ENCODE peak calls at places on chromosomes 11 and 22, in five cellular contexts. Y is NCI-H2081; E is DND-41; G is activated T-cell treated with anti-CD3 and anti-CD28 coated beads, Interleukin-2, amount 50 U/mL, for 48 hours; X is left ventricle myocardium inferior. D is an unnamed sample.

GRCh38 chr11:115269193-115269592 is 235.0 kb downstream of the CADM1 start:
- DNase-seq in Y (no peak), E (no peak), G (no peak), X (no peak), D (no peak)

GRCh38 chr11:88169481-88169880 is 5.8 kb downstream of the RAB38 start:
- DNase-seq in Y (no peak), E (no peak), G (no peak), X (no peak), D (no peak)

GRCh38 chr11:128642571-128642970 is 51.3 kb upstream of the FLI1 start:
- DNase-seq in Y (no peak), E (no peak), G (no peak), X (no peak), D (no peak)

GRCh38 chr11:75547617-75548054 is 14.4 kb upstream of the SERPINH1 start:
- DNase-seq in Y (peak; percentile 39), E (peak; percentile 32), G (peak; percentile 60), X (peak; percentile 61), D (peak; percentile 74)

GRCh38 chr11:120305286-120305685 is 19.8 kb upstream of the TLCD5 start:
- DNase-seq in Y (no peak), E (no peak), G (no peak), X (no peak), D (peak; percentile 66)

GRCh38 chr22:42202669-42203068 is 67.8 kb downstream of the TCF20 start:
- DNase-seq in Y (no peak), E (no peak), G (peak; percentile 55), X (no peak), D (no peak)

GRCh38 chr11:94638278-94638901 is 71.2 kb downstream of the PIWIL4 start:
- DNase-seq in Y (no peak), E (no peak), G (no peak), X (no peak), D (no peak)

GRCh38 chr11:62777389-62777788 is 6.2 kb downstream of the TAF6L start:
- DNase-seq in Y (no peak), E (no peak), G (no peak), X (no peak), D (no peak)

GRCh38 chr22:46323126-46323525 is 12.4 kb upstream of the TRMU start:
- DNase-seq in Y (no peak), E (no peak), G (no peak), X (no peak), D (no peak)

GRCh38 chr22:40681451-40681850 is 2.2 kb downstream of the MCHR1 start:
- DNase-seq in Y (no peak), E (no peak), G (no peak), X (no peak), D (no peak)

GRCh38 chr11:119066481-119066880 is 1.1 kb upstream of the VPS11 start:
- DNase-seq in Y (no peak), E (no peak), G (no peak), X (no peak), D (no peak)

GRCh38 chr11:95147364-95147905 is 57.8 kb downstream of the ENDOD1 start:
- DNase-seq in Y (no peak), E (no peak), G (no peak), X (no peak), D (peak; percentile 21)

GRCh38 chr11:33256031-33256807 is 962 bp upstream of the HIPK3 start:
- DNase-seq in Y (peak; percentile 2), E (no peak), G (no peak), X (no peak), D (peak; percentile 43)

GRCh38 chr22:27074016-27074415 is 416.6 kb downstream of the MIAT start:
- DNase-seq in Y (no peak), E (no peak), G (no peak), X (no peak), D (no peak)

GRCh38 chr11:23540101-23540561 is 679.9 kb upstream of the CCDC179 start:
- DNase-seq in Y (peak; percentile 46), E (peak; percentile 43), G (no peak), X (no peak), D (no peak)

GRCh38 chr11:83823461-83824025 is 537.4 kb upstream of the CCDC90B start:
- DNase-seq in Y (no peak), E (no peak), G (no peak), X (no peak), D (no peak)

GRCh38 chr11:29227816-29228215 is 789.0 kb downstream of the KCNA4 start:
- DNase-seq in Y (no peak), E (no peak), G (no peak), X (no peak), D (no peak)

GRCh38 chr11:93573184-93573583 is 30.0 kb upstream of the SMCO4 start:
- DNase-seq in Y (no peak), E (no peak), G (no peak), X (no peak), D (no peak)

D was measured in mucosa of descending colon.